ENCODE peak calls at places on chromosomes 7 and 10, in five cellular contexts. D is H1, A is GM12878, P is K562, G is HepG2. W is an unnamed sample.

GRCh38 chr10:95513941-95514392 is 47.2 kb downstream of the SORBS1 start:
- DNase-seq in D (no peak), P (no peak), G (no peak), A (no peak), W (no peak)

GRCh38 chr7:25454562-25455031 is 226.3 kb upstream of the NPVF start:
- DNase-seq in D (no peak), G (no peak), A (no peak), P (no peak), W (no peak)

GRCh38 chr7:137036768-137037167 is 168.3 kb downstream of the CHRM2 start:
- DNase-seq in P (no peak), D (no peak), A (no peak), G (no peak), W (no peak)

GRCh38 chr7:131533566-131534561 is 22.6 kb downstream of the PODXL start:
- DNase-seq in G (no peak), P (no peak), D (no peak), A (no peak), W (no peak)

GRCh38 chr10:44921061-44921460 is 9.9 kb downstream of the TMEM72 start:
- DNase-seq in G (no peak), P (no peak), A (no peak), D (no peak), W (no peak)

GRCh38 chr7:128137096-128137655 is 103.9 kb upstream of the LEP start:
- DNase-seq in P (no peak), A (no peak), D (no peak), G (peak; percentile 34), W (no peak)

GRCh38 chr10:31157125-31157983 is 125.7 kb upstream of the ZNF438 start:
- DNase-seq in P (no peak), G (no peak), A (no peak), D (no peak), W (no peak)

GRCh38 chr7:82700739-82701138 is 257.2 kb upstream of the CACNA2D1 start:
- DNase-seq in D (no peak), A (no peak), P (no peak), G (no peak), W (peak; percentile 44)

GRCh38 chr7:158329686-158330085 is 257.9 kb downstream of the PTPRN2 start:
- DNase-seq in G (no peak), A (no peak), D (no peak), P (no peak), W (no peak)

GRCh38 chr7:131745645-131746248 is 189.3 kb upstream of the PODXL start:
- DNase-seq in G (peak; percentile 7), P (no peak), D (no peak), A (no peak), W (no peak)

GRCh38 chr10:124465003-124465776 is 3.6 kb downstream of the LHPP start:
- DNase-seq in G (no peak), P (no peak), D (no peak), A (peak; percentile 25), W (no peak)

GRCh38 chr7:11667071-11667809 is 164.8 kb downstream of the THSD7A start:
- DNase-seq in P (no peak), A (no peak), G (no peak), D (no peak), W (no peak)

GRCh38 chr7:63117-63480 is 129.3 kb upstream of the FAM20C start:
- DNase-seq in D (no peak), G (no peak), P (no peak), A (no peak), W (no peak)

GRCh38 chr10:124733566-124734245 is 10.5 kb downstream of the FAM53B start:
- DNase-seq in P (no peak), G (no peak), D (no peak), A (no peak), W (no peak)

GRCh38 chr10:72490951-72491350 is 134.9 kb downstream of the MICU1 start:
- DNase-seq in P (no peak), D (no peak), A (no peak), G (no peak), W (no peak)

GRCh38 chr7:101554584-101555268 is 74.4 kb downstream of the MYL10 start:
- DNase-seq in G (no peak), A (no peak), P (no peak), D (no peak), W (no peak)

GRCh38 chr10:72561745-72562166 is 64.1 kb downstream of the MICU1 start:
- DNase-seq in A (peak; percentile 56), P (no peak), D (no peak), G (no peak), W (no peak)

GRCh38 chr10:10786334-10787090 is 231.2 kb upstream of the CELF2 start:
- DNase-seq in G (no peak), D (no peak), A (no peak), P (no peak), W (no peak)

GRCh38 chr10:25683291-25683690 is 250.7 kb upstream of the MYO3A start:
- DNase-seq in A (no peak), G (no peak), D (no peak), P (no peak), W (no peak)

GRCh38 chr10:102452672-102453340 is 1.5 kb upstream of the C10orf95 start:
- DNase-seq in P (no peak), A (no peak), G (no peak), D (no peak), W (no peak)

GRCh38 chr10:60123172-60123571 is 216.8 kb upstream of the CCDC6 start:
- DNase-seq in G (no peak), A (no peak), P (no peak), D (no peak), W (no peak)

GRCh38 chr10:129272171-129272570 is 194.9 kb upstream of the MGMT start:
- DNase-seq in D (no peak), P (no peak), A (no peak), G (no peak), W (no peak)

GRCh38 chr10:62244785-62245595 is 23.7 kb downstream of the RTKN2 start:
- DNase-seq in G (peak; percentile 67), A (peak; percentile 75), P (peak; percentile 14), D (no peak), W (peak; percentile 30)

GRCh38 chr10:120979435-120980315 is 128.5 kb downstream of the WDR11 start:
- DNase-seq in D (no peak), P (no peak), A (no peak), G (peak; percentile 16), W (peak; percentile 84)

GRCh38 chr7:102390697-102391484 is 5.3 kb upstream of the PRKRIP1 start:
- DNase-seq in D (peak; percentile 57), A (no peak), P (peak; percentile 82), G (peak; percentile 68), W (peak; percentile 91)

GRCh38 chr7:19773361-19773760 is at the start of gene TMEM196:
- DNase-seq in A (no peak), D (no peak), P (no peak), G (no peak), W (peak; percentile 11)

GRCh38 chr7:151408839-151409554 is 841 bp downstream of the WDR86 start:
- DNase-seq in G (peak; percentile 66), A (peak; percentile 23), D (no peak), P (no peak), W (peak; percentile 87)
- TF ChIP-seq RFX5 in G (no peak), A (no peak), D (no peak), P (no peak), W (no peak)

GRCh38 chr7:73893342-73894101 is 32.6 kb downstream of the TMEM270 start:
- DNase-seq in D (no peak), P (no peak), G (no peak), A (no peak), W (no peak)
- H3K4me1 ChIP-seq in D (no peaks in the 10 kb centered on the region), P (peaks cover 8% of the 10 kb centered on the region), G (no peaks in the 10 kb centered on the region), A (no peaks in the 10 kb centered on the region), W (peaks cover 26% of the 10 kb centered on the region)

GRCh38 chr10:116629340-116629739 is 8.6 kb downstream of the PNLIPRP2 start:
- DNase-seq in G (no peak), D (no peak), P (no peak), A (no peak), W (no peak)
- TF ChIP-seq GABPA in G (no peak), D (no peak), P (no peak), A (no peak), W (no peak)

GRCh38 chr10:88194041-88194887 is 330.8 kb downstream of the PTEN start:
- DNase-seq in G (no peak), P (no peak), D (no peak), A (no peak), W (no peak)

GRCh38 chr10:88195841-88196240 is 332.4 kb downstream of the PTEN start:
- DNase-seq in A (no peak), D (no peak), P (no peak), G (no peak), W (no peak)

GRCh38 chr10:88198023-88198422 is 334.6 kb downstream of the PTEN start:
- DNase-seq in G (no peak), D (no peak), P (no peak), A (no peak), W (no peak)

GRCh38 chr10:88194961-88195367 is 331.5 kb downstream of the PTEN start:
- DNase-seq in A (no peak), P (no peak), D (no peak), G (no peak), W (peak; percentile 33)

GRCh38 chr10:88196298-88196697 is 332.9 kb downstream of the PTEN start:
- DNase-seq in P (no peak), A (no peak), D (no peak), G (no peak), W (no peak)
- TF ChIP-seq RFX5 in P (no peak), A (no peak), D (no peak), G (no peak), W (no peak)

GRCh38 chr10:79246606-79247275 is 100.5 kb upstream of the PPIF start:
- DNase-seq in D (no peak), A (no peak), P (no peak), G (no peak), W (peak; percentile 71)
- H3K4me1 ChIP-seq in D (peaks cover under 1% of the 10 kb centered on the region), A (peaks cover 72% of the 10 kb centered on the region), P (no peaks in the 10 kb centered on the region), G (no peaks in the 10 kb centered on the region), W (peaks cover 85% of the 10 kb centered on the region)

GRCh38 chr7:97004931-97005763 is at the start of gene DLX6:
- DNase-seq in D (no peak), G (peak; percentile 93), A (no peak), P (no peak), W (peak; percentile 99)
- TF ChIP-seq GABPA in D (no peak), G (no peak), A (no peak), P (no peak), W (no peak)

W was measured in SK-N-SH.